ENCODE peak calls at places on chromosomes 2 and 18, in five cellular contexts. O is HepG2, V is HCT116, S is H1, A is GM12878. Q is an unnamed sample.

GRCh38 chr2:173359231-173359630 is 4.6 kb downstream of the CDCA7 start:
- DNase-seq in O (no peak), A (peak; percentile 79), S (no peak), V (no peak), Q (no peak)

GRCh38 chr2:99450199-99450598 is 39.6 kb downstream of the REV1 start:
- DNase-seq in S (no peak), O (no peak), V (no peak), A (no peak), Q (no peak)

GRCh38 chr2:138846216-138846821 is 66.1 kb upstream of the NXPH2 start:
- DNase-seq in V (peak; percentile 21), O (peak; percentile 34), S (no peak), A (no peak), Q (peak; percentile 49)

GRCh38 chr18:72910045-72910444 is 42.3 kb upstream of the NETO1 start:
- DNase-seq in S (no peak), A (no peak), V (no peak), O (no peak), Q (no peak)

GRCh38 chr18:79372991-79373390 is 22.7 kb upstream of the NFATC1 start:
- DNase-seq in S (no peak), V (no peak), A (no peak), O (no peak), Q (no peak)

GRCh38 chr2:173553589-173553988 is 198.9 kb downstream of the CDCA7 start:
- DNase-seq in O (no peak), V (no peak), A (no peak), S (no peak), Q (no peak)

GRCh38 chr2:149902104-149902503 is 314.5 kb upstream of the MMADHC start:
- DNase-seq in V (no peak), A (no peak), S (no peak), O (no peak), Q (no peak)

GRCh38 chr2:218721488-218721887 is 10.9 kb downstream of the TTLL4 start:
- DNase-seq in A (no peak), S (no peak), V (no peak), O (no peak), Q (no peak)

GRCh38 chr18:48918156-48918555 is 32.6 kb downstream of the SMAD7 start:
- DNase-seq in A (no peak), O (no peak), V (no peak), S (no peak), Q (no peak)

GRCh38 chr2:113272463-113272862 is 6.3 kb downstream of the PAX8 start:
- DNase-seq in O (no peak), S (no peak), V (no peak), A (no peak), Q (no peak)

GRCh38 chr2:63866009-63866709 is 24.5 kb downstream of the UGP2 start:
- DNase-seq in S (no peak), O (no peak), V (no peak), A (no peak), Q (no peak)

GRCh38 chr2:54577035-54577434 is 120.9 kb downstream of the SPTBN1 start:
- DNase-seq in V (no peak), O (peak; percentile 87), A (no peak), S (no peak), Q (peak; percentile 26)

GRCh38 chr2:17869128-17869527 is 9.3 kb upstream of the KCNS3 start:
- DNase-seq in S (no peak), O (no peak), A (no peak), V (peak; percentile 19), Q (no peak)

GRCh38 chr2:23425886-23426283 is 40.9 kb downstream of the KLHL29 start:
- DNase-seq in A (no peak), V (no peak), O (no peak), S (peak; percentile 42), Q (no peak)

GRCh38 chr18:55407191-55407590 is 180.8 kb downstream of the TCF4 start:
- DNase-seq in V (no peak), O (no peak), A (no peak), S (no peak), Q (no peak)

GRCh38 chr2:205619600-205619999 is 62.7 kb upstream of the NRP2 start:
- DNase-seq in V (no peak), A (no peak), S (no peak), O (no peak), Q (no peak)

GRCh38 chr18:54147439-54147838 is 77.0 kb downstream of the MBD2 start:
- DNase-seq in V (no peak), A (peak; percentile 75), S (no peak), O (no peak), Q (no peak)

GRCh38 chr2:130300970-130301348 is 41.7 kb upstream of the IMP4 start:
- DNase-seq in S (no peak), V (no peak), A (no peak), O (no peak), Q (no peak)

DNA sequence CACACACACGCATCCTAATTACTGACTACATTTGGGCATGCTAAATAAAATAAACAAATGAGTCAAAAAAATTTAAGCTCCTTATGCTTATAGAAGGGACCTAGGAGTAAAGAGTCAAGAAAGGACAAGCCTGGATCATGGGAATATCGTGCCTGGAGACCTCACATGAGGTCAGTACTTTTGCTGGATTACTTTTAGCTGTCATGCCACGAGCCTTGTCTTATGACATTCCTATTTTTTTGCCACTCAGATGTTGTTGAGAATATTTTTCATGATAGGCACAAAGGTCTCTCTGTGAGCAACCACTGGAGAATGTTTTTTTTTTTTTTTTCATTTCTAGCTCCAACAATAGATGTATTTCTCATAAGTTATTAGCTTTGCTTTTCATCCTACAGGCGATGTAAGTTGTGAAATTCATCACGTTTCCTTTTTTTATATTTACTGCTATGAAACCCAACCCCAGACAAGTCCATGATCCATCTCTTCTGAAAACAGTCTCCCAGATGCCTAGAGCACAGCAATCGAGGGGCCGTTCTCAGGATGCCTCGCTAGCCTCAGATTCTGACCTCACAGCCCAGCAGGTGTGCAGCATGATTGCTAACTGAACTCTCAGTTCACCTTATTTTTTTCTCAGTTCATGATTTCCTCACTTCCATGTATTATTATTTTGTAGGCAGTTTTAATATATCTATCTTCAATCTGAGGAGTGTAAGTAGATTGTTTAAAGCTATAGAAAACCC is 464.5 kb downstream of the IRS1 start:
- DNase-seq in A (no peak), V (peak; percentile 24), S (no peak), O (peak; percentile 34), Q (no peak)
- TF ChIP-seq SRF in A (no peak), V (no peak), S (no peak), O (no peak), Q (no peak)

DNA sequence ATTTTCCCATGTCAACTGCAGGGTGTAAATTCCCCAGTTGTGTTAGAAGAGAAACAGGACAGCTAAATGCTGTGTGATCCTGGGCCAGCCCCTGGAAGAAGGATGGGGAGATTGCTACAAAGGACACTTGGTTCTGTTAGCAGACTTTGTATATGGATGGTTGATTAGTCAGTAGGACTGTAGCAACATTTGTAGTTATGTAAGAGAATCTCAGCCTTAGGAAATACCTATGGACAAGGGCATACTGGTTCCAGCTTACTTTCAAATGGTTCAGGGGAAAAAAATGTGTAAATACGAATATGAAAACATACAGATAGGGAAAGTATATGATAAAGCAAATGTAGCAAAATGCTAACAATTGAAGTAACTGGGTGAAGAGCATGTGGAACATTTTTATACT is 47.6 kb downstream of the GNAL start:
- DNase-seq in V (no peak), A (no peak), O (no peak), S (no peak), Q (no peak)
- TF ChIP-seq SRF in V (no peak), A (no peak), O (no peak), S (no peak), Q (no peak)

DNA sequence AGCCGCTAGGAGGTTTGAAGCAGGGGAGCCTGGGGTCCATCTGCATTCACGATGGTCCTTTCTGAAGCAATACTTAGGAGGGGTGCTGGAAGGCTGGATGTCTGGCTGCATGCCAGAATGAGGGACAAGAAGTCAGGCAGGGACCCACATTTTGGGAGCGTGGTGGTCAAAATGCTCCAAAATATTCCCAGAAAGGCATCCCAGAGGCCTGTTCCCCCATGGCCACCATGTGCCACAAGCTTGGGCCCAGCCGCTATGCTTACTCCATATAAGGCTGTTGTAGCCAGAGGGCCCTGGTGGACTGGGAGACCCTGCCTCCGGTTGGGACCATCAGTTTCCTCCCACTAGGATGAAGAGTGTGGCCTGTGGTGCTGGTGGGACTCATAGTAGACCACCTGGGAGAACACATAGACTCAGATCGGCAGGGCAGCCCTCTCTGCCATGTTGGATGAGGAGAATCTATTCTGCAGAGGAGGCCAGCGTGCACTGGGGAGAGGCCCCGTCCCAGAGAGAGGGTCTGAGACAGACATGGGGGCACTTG is 3.6 kb upstream of the PROM2 start:
- DNase-seq in O (no peak), A (no peak), V (no peak), S (peak; percentile 23), Q (no peak)
- TF ChIP-seq SRF in O (no peak), A (no peak), V (no peak), S (no peak), Q (no peak)

DNA sequence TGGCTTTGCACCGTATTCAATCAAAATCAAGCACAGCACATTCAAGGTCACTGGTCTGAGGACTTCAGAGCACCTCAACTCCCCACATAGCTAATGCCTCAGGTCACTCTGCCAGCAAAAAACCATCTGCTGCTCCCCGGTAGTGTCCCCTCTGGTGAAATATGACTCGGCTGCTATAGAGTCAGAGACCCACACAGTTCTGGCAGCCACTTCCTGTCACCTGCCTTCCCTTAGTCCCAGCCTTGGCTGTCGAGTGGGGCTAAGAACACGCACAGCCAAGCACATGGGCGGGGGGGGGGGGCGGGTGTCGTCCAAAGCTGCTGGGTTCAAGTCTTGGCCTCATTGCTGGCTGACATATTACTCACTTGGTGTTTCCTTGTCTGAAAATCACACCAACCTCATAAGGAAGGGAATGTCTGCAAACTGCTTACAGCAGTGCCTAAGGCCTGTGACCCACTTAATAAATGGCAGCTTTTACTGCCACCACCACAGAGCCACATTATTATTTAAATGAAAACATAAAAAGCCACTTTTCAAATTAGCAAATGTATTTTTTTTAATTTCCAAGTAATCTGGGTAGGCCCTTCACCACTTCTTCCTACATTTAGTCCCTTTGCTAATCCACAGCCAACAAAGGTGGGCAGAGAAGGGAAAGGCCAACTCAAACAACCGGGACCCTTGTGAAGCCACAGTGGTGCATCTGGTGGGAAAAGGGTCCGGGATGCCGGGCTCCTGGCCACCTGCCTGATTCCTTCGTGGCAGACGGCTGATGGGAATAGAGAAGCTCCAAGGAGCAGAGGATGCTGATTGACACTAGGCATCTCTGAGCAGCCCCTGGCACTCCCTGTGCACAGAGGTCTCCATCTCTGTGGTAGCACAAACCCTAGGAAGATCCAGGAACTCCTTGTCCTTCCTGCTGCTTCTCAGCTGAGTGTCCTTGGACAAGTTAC is 37.3 kb downstream of the POLR1A start:
- DNase-seq in S (no peak), A (no peak), V (no peak), O (no peak), Q (no peak)
- TF ChIP-seq SRF in S (no peak), A (no peak), V (no peak), O (no peak), Q (no peak)

DNA sequence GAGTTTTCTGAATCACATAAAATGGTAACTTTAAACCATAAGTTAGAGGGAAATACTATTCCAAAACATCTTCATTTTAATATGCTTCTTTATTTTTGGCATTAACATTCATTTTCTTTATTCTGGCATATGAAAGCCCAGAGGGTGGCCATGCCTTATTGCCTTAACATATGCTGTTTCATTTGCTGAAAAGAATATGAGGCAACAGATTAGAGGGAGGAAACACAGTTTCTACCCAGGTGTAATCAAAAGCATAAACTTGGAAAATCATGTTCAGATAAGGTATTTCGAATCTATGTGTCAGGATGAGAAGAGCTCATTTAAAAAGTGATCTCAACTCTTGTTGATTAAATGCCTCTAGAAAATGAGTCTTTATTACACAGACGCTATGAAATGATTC is 380.0 kb upstream of the DSEL start:
- DNase-seq in S (no peak), A (no peak), O (no peak), V (no peak), Q (no peak)
- TF ChIP-seq SRF in S (no peak), A (no peak), O (no peak), V (no peak), Q (no peak)

GRCh38 chr2:133568172-133568571 is at the start of gene NCKAP5:
- DNase-seq in S (no peak), V (no peak), A (no peak), O (no peak), Q (no peak)
- TF ChIP-seq SRF in S (no peak), V (no peak), A (no peak), O (no peak), Q (no peak)